ENCODE peak calls at places on chromosome 14, in eight cellular contexts. K is RWPE2, T is thyroid gland, F is adrenal gland, N is GM23338, D is uterus, M is heart right ventricle, Y is transverse colon. B is an unnamed sample. For H3K4me1, the result is how much of the 10 kb centered on the place peaks cover.

GRCh38 chr14:65792208-65792905 is 379.8 kb downstream of the FUT8 start:
- DNase-seq in K (no peak), T (no peak), F (no peak), N (no peak), D (no peak), M (no peak), Y (no peak), B (no peak)

GRCh38 chr14:101500681-101501080 is 60.6 kb upstream of the DIO3 start:
- DNase-seq in K (peak), T (no peak), F (peak), N (no peak), D (no peak), M (no peak), Y (no peak), B (no peak)

GRCh38 chr14:47227051-47227600 is 448.3 kb downstream of the MDGA2 start:
- DNase-seq in K (no peak), T (no peak), F (no peak), N (no peak), D (no peak), M (no peak), Y (no peak), B (no peak)

GRCh38 chr14:81478446-81478845 is 55.2 kb downstream of the SEL1L start:
- DNase-seq in K (no peak), T (no peak), F (no peak), N (no peak), D (no peak), M (no peak), Y (no peak), B (no peak)

GRCh38 chr14:100072783-100073346 is 7.6 kb downstream of the EVL start:
- DNase-seq in K (no peak), T (peak), F (peak), N (peak), D (no peak), M (no peak), Y (peak), B (peak)

GRCh38 chr14:22520235-22520634 is 68.8 kb downstream of the DAD1 start:
- DNase-seq in K (no peak), T (no peak), F (no peak), N (no peak), D (peak), M (no peak), Y (no peak), B (no peak)

GRCh38 chr14:50775357-50775756 is 55.6 kb downstream of the NIN start:
- DNase-seq in K (no peak), T (no peak), F (no peak), N (no peak), D (no peak), M (no peak), Y (no peak), B (no peak)

GRCh38 chr14:79332504-79333197 is 878.7 kb downstream of the DIO2 start:
- DNase-seq in K (no peak), T (no peak), F (no peak), N (peak), D (no peak), M (no peak), Y (no peak), B (no peak)

GRCh38 chr14:38139926-38140325 is 67.8 kb upstream of the SSTR1 start:
- DNase-seq in K (no peak), T (no peak), F (no peak), N (no peak), D (no peak), M (no peak), Y (no peak), B (no peak)

GRCh38 chr14:50342211-50343080 is 30.3 kb downstream of the DMAC2L start:
- DNase-seq in K (no peak), T (peak), F (peak), N (peak), D (peak), M (peak), Y (peak), B (peak)

GRCh38 chr14:23078692-23079116 is 16.2 kb downstream of the ACIN1 start:
- DNase-seq in K (no peak), T (no peak), F (peak), N (no peak), D (peak), M (no peak), Y (peak), B (peak)

GRCh38 chr14:32611752-32612151 is 282.7 kb downstream of the AKAP6 start:
- DNase-seq in K (no peak), T (no peak), F (no peak), N (no peak), D (no peak), M (no peak), Y (no peak), B (no peak)

GRCh38 chr14:91306547-91306946 is 62.0 kb upstream of the GPR68 start:
- DNase-seq in K (no peak), T (no peak), F (no peak), N (no peak), D (no peak), M (no peak), Y (no peak), B (no peak)

GRCh38 chr14:87205811-87206210 is 787.2 kb downstream of the GALC start:
- DNase-seq in K (no peak), T (no peak), F (no peak), N (no peak), D (no peak), M (no peak), Y (no peak), B (no peak)

GRCh38 chr14:79596531-79596930 is 614.8 kb downstream of the DIO2 start:
- DNase-seq in K (no peak), T (no peak), F (no peak), N (no peak), D (no peak), M (no peak), Y (no peak), B (no peak)

GRCh38 chr14:37253905-37254304 is 56.2 kb downstream of the MIPOL1 start:
- DNase-seq in K (peak), T (no peak), F (no peak), N (no peak), D (no peak), M (no peak), Y (no peak), B (peak)

GRCh38 chr14:78758333-78758732 is 588.2 kb downstream of the NRXN3 start:
- DNase-seq in K (no peak), T (peak), F (no peak), N (peak), D (no peak), M (no peak), Y (no peak), B (no peak)

GRCh38 chr14:105187935-105188524 is 6.9 kb upstream of the NUDT14 start:
- DNase-seq in K (no peak), T (no peak), F (no peak), N (no peak), D (no peak), M (no peak), Y (peak), B (no peak)

GRCh38 chr14:20803221-20803620 is 577 bp upstream of the RNASE1 start:
- DNase-seq in K (no peak), T (no peak), F (no peak), N (no peak), D (no peak), M (peak), Y (no peak), B (peak)

GRCh38 chr14:20801726-20802125 is 918 bp downstream of the RNASE1 start:
- DNase-seq in K (no peak), T (no peak), F (no peak), N (no peak), D (no peak), M (peak), Y (peak), B (peak)

GRCh38 chr14:20799955-20800544 is 2.6 kb downstream of the RNASE1 start:
- DNase-seq in K (no peak), T (peak), F (peak), N (peak), D (peak), M (peak), Y (no peak), B (peak)

GRCh38 chr14:20805485-20805884 is 2.8 kb upstream of the RNASE1 start:
- DNase-seq in K (no peak), T (no peak), F (no peak), N (no peak), D (no peak), M (no peak), Y (no peak), B (no peak)

GRCh38 chr14:20802341-20803084 is at the start of gene RNASE1:
- DNase-seq in K (no peak), T (no peak), F (peak), N (no peak), D (peak), M (peak), Y (peak), B (peak)
- H3K27ac ChIP-seq in K (no peak), T (peak), F (peak), N (no peak), D (peak), M (peak), Y (peak), B (peak)

DNA sequence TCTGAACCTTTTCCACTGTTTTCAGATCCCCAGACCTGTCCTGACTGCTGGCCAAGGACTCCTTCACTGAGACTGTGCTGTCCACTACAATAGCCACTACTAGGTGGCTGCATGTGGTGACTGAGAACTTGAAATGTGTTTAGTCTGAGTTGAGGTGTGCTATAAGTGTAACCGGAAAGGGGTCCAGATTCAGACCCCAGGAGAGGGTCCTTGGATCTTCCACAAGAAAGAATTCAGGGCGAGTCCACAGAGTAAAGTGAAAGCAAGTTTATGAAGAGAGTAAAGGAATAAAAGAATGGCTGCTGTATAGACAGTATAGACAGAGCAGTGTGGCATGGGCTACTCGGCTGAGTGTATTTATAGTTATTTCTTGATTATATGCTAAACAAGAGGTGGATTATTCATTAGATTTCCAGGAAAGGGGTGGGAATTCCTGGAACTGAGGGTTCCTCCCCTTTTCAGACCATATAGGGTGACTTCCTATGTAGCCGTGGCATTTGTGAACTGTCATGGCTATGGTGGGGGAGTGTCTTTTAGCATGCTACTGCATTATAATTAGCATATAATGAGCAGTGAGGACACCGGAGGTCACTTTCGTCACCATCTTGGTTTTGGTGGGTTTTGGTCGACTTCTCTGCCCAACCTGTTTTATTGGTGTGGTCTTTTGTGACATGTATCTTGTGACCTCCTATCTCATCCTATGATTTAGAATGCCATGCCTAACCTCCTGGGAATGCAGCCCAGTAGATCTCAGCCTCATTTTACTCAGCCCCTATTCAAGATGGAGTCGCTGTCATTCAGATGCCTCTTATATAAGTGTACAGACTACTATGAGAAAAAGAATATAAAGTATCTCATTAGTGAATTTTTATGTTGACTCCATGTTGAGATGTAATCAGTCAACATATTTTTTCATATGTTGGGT is 70.0 kb upstream of the SRSF5 start:
- DNase-seq in K (no peak), T (peak), F (no peak), N (no peak), D (no peak), M (no peak), Y (no peak), B (no peak)
- H3K4me1 ChIP-seq in K (under half), T (half or more), F (half or more), N (under half), D (under half), M (half or more), Y (half or more), B (under half)

GRCh38 chr14:54708982-54709381 is 142.1 kb downstream of the SAMD4A start:
- DNase-seq in K (no peak), T (peak), F (no peak), N (no peak), D (no peak), M (no peak), Y (no peak), B (no peak)
- H3K27ac ChIP-seq in K (no peak), T (peak), F (no peak), N (no peak), D (no peak), M (no peak), Y (no peak), B (no peak)

DNA sequence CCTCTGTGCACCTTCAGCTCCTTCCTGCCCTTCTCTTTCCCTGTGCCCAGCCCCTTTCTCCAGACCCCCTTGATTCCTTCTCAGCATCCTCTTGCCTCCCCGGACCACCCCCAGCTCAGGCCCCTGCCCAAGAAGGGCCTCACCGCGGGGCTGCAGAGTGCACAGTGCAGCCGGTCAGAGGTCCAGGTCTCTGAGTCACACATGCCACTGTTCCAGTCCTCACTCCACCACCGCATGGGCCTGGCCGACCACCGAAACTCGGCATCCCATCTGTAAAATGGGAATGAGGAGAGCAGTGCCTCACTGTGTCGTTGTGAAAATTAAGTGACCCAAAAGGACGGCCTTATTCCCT is 13.3 kb downstream of the BDKRB1 start:
- DNase-seq in K (no peak), T (no peak), F (no peak), N (no peak), D (no peak), M (no peak), Y (no peak), B (no peak)
- H3K4me1 ChIP-seq in K (under half), T (under half), F (under half), N (under half), D (under half), M (under half), Y (under half), B (under half)

GRCh38 chr14:69713127-69713800 is 53.7 kb upstream of the SRSF5 start:
- DNase-seq in K (peak), T (no peak), F (no peak), N (peak), D (no peak), M (no peak), Y (peak), B (no peak)
- H3K27ac ChIP-seq in K (peak), T (peak), F (peak), N (peak), D (peak), M (peak), Y (peak), B (peak)

GRCh38 chr14:61575126-61575525 is 120.2 kb upstream of the HIF1A start:
- DNase-seq in K (no peak), T (no peak), F (no peak), N (no peak), D (no peak), M (no peak), Y (no peak), B (no peak)

GRCh38 chr14:61573321-61573720 is 122.0 kb upstream of the HIF1A start:
- DNase-seq in K (no peak), T (no peak), F (no peak), N (no peak), D (no peak), M (no peak), Y (no peak), B (no peak)

GRCh38 chr14:61573748-61574513 is 121.4 kb upstream of the HIF1A start:
- DNase-seq in K (peak), T (no peak), F (no peak), N (no peak), D (no peak), M (no peak), Y (no peak), B (no peak)

GRCh38 chr14:61575751-61576150 is 119.6 kb upstream of the HIF1A start:
- DNase-seq in K (no peak), T (no peak), F (no peak), N (no peak), D (no peak), M (no peak), Y (no peak), B (no peak)

GRCh38 chr14:61574514-61574807 is 120.9 kb upstream of the HIF1A start:
- DNase-seq in K (no peak), T (no peak), F (no peak), N (no peak), D (no peak), M (no peak), Y (no peak), B (no peak)
- H3K4me1 ChIP-seq in K (half or more), T (under half), F (under half), N (under half), D (under half), M (under half), Y (under half), B (under half)

DNA sequence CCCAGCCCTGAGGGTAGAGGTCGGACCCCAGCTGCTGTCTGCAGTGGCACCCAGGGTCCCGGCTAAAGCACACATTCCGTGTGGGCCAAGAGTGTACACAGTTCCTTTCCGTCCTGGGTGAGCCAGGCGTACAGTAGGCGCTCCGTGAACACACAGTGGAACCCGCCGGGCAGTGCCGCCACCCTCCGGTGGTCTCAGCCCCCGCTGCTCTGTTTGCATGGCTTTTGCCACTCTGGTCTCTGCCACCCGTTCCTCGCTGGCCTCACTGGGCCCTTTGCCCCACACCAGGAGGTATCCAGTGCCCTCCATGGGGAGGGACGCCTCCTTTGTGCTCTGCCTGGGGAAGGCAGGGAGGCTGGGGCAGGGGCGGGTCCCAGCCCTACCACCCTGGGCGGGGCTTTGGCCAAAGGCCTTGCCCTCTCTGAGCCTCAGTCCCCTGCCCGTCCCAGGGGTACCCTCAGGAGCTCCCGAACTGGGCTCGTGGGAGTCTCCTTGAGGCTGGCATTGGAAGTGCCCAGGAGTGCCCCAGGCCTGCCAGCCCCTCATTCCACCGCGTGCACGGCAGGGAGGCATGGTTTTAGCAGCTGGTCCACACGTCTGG is 13.0 kb downstream of the TRMT61A start:
- DNase-seq in K (no peak), T (no peak), F (no peak), N (no peak), D (no peak), M (no peak), Y (no peak), B (peak)
- H3K27ac ChIP-seq in K (peak), T (peak), F (no peak), N (peak), D (peak), M (peak), Y (peak), B (peak)

GRCh38 chr14:74573421-74574091 is 38.5 kb downstream of the LTBP2 start:
- DNase-seq in K (peak), T (peak), F (no peak), N (peak), D (no peak), M (no peak), Y (no peak), B (no peak)
- H3K4me1 ChIP-seq in K (half or more), T (half or more), F (under half), N (under half), D (under half), M (half or more), Y (under half), B (under half)

GRCh38 chr14:95138876-95139275 is 18.5 kb downstream of the DICER1 start:
- DNase-seq in K (no peak), T (no peak), F (no peak), N (no peak), D (no peak), M (no peak), Y (no peak), B (no peak)

GRCh38 chr14:95137164-95137803 is 20.0 kb downstream of the DICER1 start:
- DNase-seq in K (no peak), T (no peak), F (no peak), N (no peak), D (no peak), M (no peak), Y (no peak), B (no peak)

GRCh38 chr14:95136631-95137030 is 20.7 kb downstream of the DICER1 start:
- DNase-seq in K (no peak), T (no peak), F (no peak), N (no peak), D (no peak), M (no peak), Y (no peak), B (no peak)

GRCh38 chr14:95140060-95140858 is 17.1 kb downstream of the DICER1 start:
- DNase-seq in K (no peak), T (no peak), F (no peak), N (no peak), D (no peak), M (no peak), Y (no peak), B (no peak)

DNA sequence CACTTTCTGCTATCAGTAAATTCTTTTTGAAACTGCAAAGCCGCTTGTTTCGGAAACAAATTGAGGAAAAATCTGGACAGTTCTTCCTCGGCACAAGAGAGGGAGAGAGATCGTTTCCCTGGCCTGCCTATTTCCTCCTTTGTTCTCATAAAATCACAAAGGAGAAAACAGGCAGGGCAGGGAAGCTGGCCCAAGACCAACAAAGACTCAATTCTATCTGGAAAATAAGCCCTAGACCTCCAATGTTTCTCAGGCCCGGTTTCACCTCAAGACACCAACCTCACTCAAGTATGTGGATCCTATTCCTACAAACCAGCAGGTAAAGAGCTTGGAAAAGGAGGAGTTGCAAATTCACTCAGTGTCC is 19.5 kb downstream of the DICER1 start:
- DNase-seq in K (no peak), T (peak), F (no peak), N (no peak), D (no peak), M (peak), Y (peak), B (no peak)
- H3K27ac ChIP-seq in K (no peak), T (peak), F (peak), N (peak), D (peak), M (peak), Y (peak), B (no peak)

GRCh38 chr14:92491782-92492181 is 21.8 kb upstream of the RIN3 start:
- DNase-seq in K (peak), T (no peak), F (no peak), N (no peak), D (no peak), M (peak), Y (no peak), B (no peak)
- H3K4me1 ChIP-seq in K (under half), T (under half), F (under half), N (under half), D (under half), M (under half), Y (under half), B (under half)

B was measured in right cardiac atrium.